ENCODE peak calls at places on chromosomes 3 and 15, in seven cellular contexts. E is dermis microvascular lymphatic vessel endothelial cell; S is hypothalamus; X is T-helper 9 cell; G is stimulated activated CD8-positive, alpha-beta memory T cell treated with anti-CD3 and anti-CD28 coated beads, Interleukin-15, amount 100 ng/mL, for 48 hours; I is HFFc6; V is astrocyte of the spinal cord. L is an unnamed sample.

GRCh38 chr3:195180490-195181106 is 90.4 kb downstream of the XXYLT1 start:
- DNase-seq in E (no peak), S (no peak), X (no peak), G (no peak), I (no peak), V (no peak), L (no peak)

GRCh38 chr3:14548321-14548729 is 8.2 kb upstream of the GRIP2 start:
- DNase-seq in E (peak), S (peak), X (peak), G (no peak), I (peak), V (peak), L (no peak)

GRCh38 chr3:43203022-43203421 is 83.3 kb upstream of the SNRK start:
- DNase-seq in E (no peak), S (no peak), X (no peak), G (no peak), I (no peak), V (no peak), L (no peak)

GRCh38 chr15:90036806-90037509 is 35.8 kb downstream of the ZNF710 start:
- DNase-seq in E (no peak), S (no peak), X (no peak), G (no peak), I (no peak), V (no peak), L (no peak)

GRCh38 chr3:178189854-178190253 is 346.4 kb upstream of the KCNMB2 start:
- DNase-seq in E (no peak), S (no peak), X (no peak), G (no peak), I (no peak), V (no peak), L (no peak)

GRCh38 chr15:52518487-52518886 is 10.2 kb downstream of the MYO5A start:
- DNase-seq in E (no peak), S (no peak), X (no peak), G (no peak), I (no peak), V (peak), L (no peak)

GRCh38 chr15:94596707-94597106 is 365.3 kb downstream of the MCTP2 start:
- DNase-seq in E (no peak), S (no peak), X (no peak), G (no peak), I (no peak), V (no peak), L (no peak)

GRCh38 chr3:141087071-141087824 is 36.1 kb downstream of the SPSB4 start:
- DNase-seq in E (no peak), S (no peak), X (no peak), G (no peak), I (no peak), V (no peak), L (no peak)

L was measured in HS-27A.